ENCODE peak calls at places on chromosomes 16 and 17, in six cellular contexts. X is HEK293T; R is germinal center; Z is stimulated activated CD8-positive, alpha-beta memory T cell treated with anti-CD3 and anti-CD28 coated beads, Interleukin-7, amount 100 ng/mL, for 1 hour; B is CD4-positive, alpha-beta memory T cell; G is substantia nigra. S is an unnamed sample.

GRCh38 chr17:78364436-78365281 is 4.8 kb upstream of the SOCS3 start:
- DNase-seq in Z (no peak), B (no peak), X (no peak), R (no peak), G (no peak), S (no peak)

GRCh38 chr17:74231846-74232713 is 18.7 kb downstream of the TTYH2 start:
- DNase-seq in R (no peak), Z (no peak), X (no peak), B (no peak), G (no peak), S (no peak)

GRCh38 chr16:81179219-81179618 is 59.3 kb upstream of the BCO1 start:
- DNase-seq in B (no peak), R (no peak), G (no peak), Z (no peak), X (no peak), S (no peak)

GRCh38 chr17:50684612-50685333 is 22.9 kb downstream of the ANKRD40 start:
- DNase-seq in R (no peak), X (no peak), G (no peak), Z (no peak), B (no peak), S (no peak)

GRCh38 chr17:74960739-74961342 is 11.7 kb downstream of the HID1 start:
- DNase-seq in Z (no peak), B (peak), R (peak), X (peak), G (no peak), S (peak)

GRCh38 chr16:8928467-8928957 is 35.2 kb downstream of the USP7 start:
- DNase-seq in B (no peak), X (no peak), R (no peak), Z (no peak), G (no peak), S (no peak)

GRCh38 chr17:58247511-58248363 is 9.4 kb downstream of the LPO start:
- DNase-seq in R (no peak), X (no peak), Z (no peak), G (no peak), B (no peak), S (no peak)

GRCh38 chr17:77926144-77926543 is 32.4 kb upstream of the TNRC6C start:
- DNase-seq in X (no peak), B (no peak), G (no peak), Z (no peak), R (no peak), S (no peak)

S was measured in H1.